ENCODE peak calls at places on chromosomes 3 and 15, in four cellular contexts. J is cardiac muscle cell; L is right lobe of liver; M is CD8-positive, alpha-beta T cell. I is an unnamed sample.

GRCh38 chr15:72827216-72827615 is 43.7 kb upstream of the ADPGK start:
- DNase-seq in M (no peak), L (no peak), J (no peak), I (no peak)

GRCh38 chr3:138199847-138200246 is 12.7 kb downstream of the ARMC8 start:
- DNase-seq in L (no peak), J (no peak), M (no peak), I (no peak)

GRCh38 chr3:94082412-94082937 is 19.6 kb downstream of the NSUN3 start:
- DNase-seq in M (no peak), J (no peak), L (no peak), I (no peak)

GRCh38 chr3:147398841-147399534 is 7.4 kb downstream of the ZIC4 start:
- DNase-seq in J (no peak), L (no peak), M (no peak), I (no peak)

GRCh38 chr3:150449169-150449721 is 41.1 kb downstream of the TSC22D2 start:
- DNase-seq in J (no peak), M (no peak), L (no peak), I (no peak)

GRCh38 chr3:150261958-150262357 is 146.1 kb upstream of the TSC22D2 start:
- DNase-seq in L (no peak), J (no peak), M (no peak), I (no peak)

GRCh38 chr15:99385865-99386264 is 134.6 kb downstream of the LRRC28 start:
- DNase-seq in M (no peak), J (peak; percentile 12), L (peak; percentile 88), I (no peak)

GRCh38 chr3:124650798-124651197 is 79.5 kb upstream of the UMPS start:
- DNase-seq in M (no peak), L (no peak), J (no peak), I (no peak)

GRCh38 chr3:7917443-7918151 is 584.0 kb upstream of the LMCD1 start:
- DNase-seq in J (no peak), M (no peak), L (no peak), I (no peak)

GRCh38 chr3:153165211-153165815 is 3.3 kb downstream of the RAP2B start:
- DNase-seq in M (no peak), J (no peak), L (no peak), I (no peak)

GRCh38 chr15:60871731-60872130 is 357.4 kb downstream of the RORA start:
- DNase-seq in J (no peak), M (no peak), L (no peak), I (no peak)

GRCh38 chr3:87503901-87504498 is 227.6 kb upstream of the POU1F1 start:
- DNase-seq in M (no peak), J (peak; percentile 59), L (no peak), I (no peak)

GRCh38 chr15:51494411-51495314 is 127.9 kb downstream of the DMXL2 start:
- DNase-seq in M (no peak), L (no peak), J (no peak), I (no peak)

GRCh38 chr3:44642337-44642736 is 6.2 kb upstream of the ZNF35 start:
- DNase-seq in M (no peak), J (no peak), L (no peak), I (no peak)

GRCh38 chr3:164465172-164465571 is 613.1 kb downstream of the SI start:
- DNase-seq in L (no peak), M (no peak), J (no peak), I (no peak)

GRCh38 chr3:65888980-65889706 is 149.6 kb downstream of the MAGI1 start:
- DNase-seq in L (no peak), M (no peak), J (no peak), I (no peak)

GRCh38 chr3:9862391-9863235 is 17.4 kb downstream of the CIDEC start:
- DNase-seq in L (peak; percentile 74), J (peak; percentile 82), M (no peak), I (no peak)

GRCh38 chr3:149180057-149180573 is 41.5 kb downstream of the CP start:
- DNase-seq in L (no peak), J (no peak), M (no peak), I (no peak)

GRCh38 chr3:7074217-7074616 is 213.3 kb downstream of the GRM7 start:
- DNase-seq in L (no peak), M (no peak), J (no peak), I (no peak)

GRCh38 chr3:43647331-43648166 is 25.7 kb upstream of the ANO10 start:
- DNase-seq in L (no peak), J (no peak), M (no peak), I (no peak)

GRCh38 chr3:40741729-40742128 is 217.0 kb downstream of the ZNF621 start:
- DNase-seq in L (no peak), J (no peak), M (no peak), I (no peak)

DNA sequence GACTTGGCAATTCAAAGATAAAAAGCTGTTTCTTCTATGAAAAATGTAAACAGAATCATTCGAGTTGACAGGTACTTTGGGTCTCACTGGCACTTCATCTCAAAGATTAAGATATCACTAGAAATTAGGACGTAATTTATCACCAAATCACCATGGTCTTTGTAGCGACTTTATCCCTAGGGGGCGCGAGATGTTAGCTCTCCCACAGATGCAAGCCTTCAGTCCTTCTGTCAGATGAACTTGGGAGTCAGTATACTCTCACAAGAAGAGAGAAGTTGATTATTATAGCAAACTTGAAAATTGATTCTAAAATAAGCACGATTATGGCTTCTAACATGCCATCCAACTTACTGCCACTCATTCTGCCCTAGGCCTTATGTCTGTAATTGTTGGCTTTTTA is 150.3 kb downstream of the ALCAM start:
- DNase-seq in J (peak; percentile 40), L (no peak), M (no peak), I (no peak)
- TF ChIP-seq CTCF in J (peak; percentile 49), L (no peak), M (no peak), I (peak; percentile 41)

DNA sequence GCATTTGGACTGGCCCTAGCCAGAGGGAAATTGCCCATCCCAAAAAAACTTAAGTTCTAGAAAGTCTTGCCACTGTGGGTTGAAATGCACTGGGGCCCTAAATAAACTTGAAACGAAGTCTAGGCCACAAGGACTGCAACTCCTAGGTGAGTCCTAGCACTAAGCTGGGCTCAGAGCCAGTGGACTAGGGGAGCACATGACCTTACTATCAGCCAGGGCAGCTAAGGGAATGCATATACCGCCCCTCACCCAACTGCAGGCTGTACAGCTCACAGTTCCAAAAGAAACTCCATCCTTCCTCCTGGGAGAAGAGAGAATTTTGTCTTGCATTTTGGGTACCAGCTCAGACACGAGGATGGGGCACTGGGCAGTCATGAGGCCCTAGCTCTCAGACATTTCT is 23.6 kb upstream of the TEX55 start:
- DNase-seq in L (no peak), J (no peak), M (no peak), I (no peak)
- TF ChIP-seq CTCF in L (no peak), J (no peak), M (no peak), I (no peak)

GRCh38 chr3:71067977-71068376 is 515.6 kb downstream of the FOXP1 start:
- DNase-seq in M (no peak), J (no peak), L (no peak), I (no peak)

GRCh38 chr3:71066849-71067261 is 516.7 kb downstream of the FOXP1 start:
- DNase-seq in M (no peak), J (no peak), L (no peak), I (no peak)

GRCh38 chr3:71072288-71072687 is 511.2 kb downstream of the FOXP1 start:
- DNase-seq in M (no peak), J (no peak), L (no peak), I (no peak)

GRCh38 chr3:71070497-71071465 is 512.7 kb downstream of the FOXP1 start:
- DNase-seq in M (no peak), L (no peak), J (no peak), I (no peak)

GRCh38 chr3:71069797-71070196 is 513.7 kb downstream of the FOXP1 start:
- DNase-seq in J (peak; percentile 33), L (no peak), M (peak; percentile 61), I (no peak)
- TF ChIP-seq CTCF in J (peak; percentile 57), L (peak; percentile 57), M (peak; percentile 67), I (peak; percentile 76)

GRCh38 chr3:36868614-36869436 is 76.0 kb downstream of the TRANK1 start:
- DNase-seq in J (peak; percentile 72), M (no peak), L (no peak), I (no peak)

GRCh38 chr3:36867810-36868209 is 77.0 kb downstream of the TRANK1 start:
- DNase-seq in M (no peak), J (peak; percentile 31), L (no peak), I (no peak)

GRCh38 chr3:36874351-36874874 is 70.4 kb downstream of the TRANK1 start:
- DNase-seq in L (no peak), J (no peak), M (no peak), I (no peak)

GRCh38 chr3:36875397-36875796 is 69.5 kb downstream of the TRANK1 start:
- DNase-seq in L (no peak), J (no peak), M (no peak), I (no peak)

DNA sequence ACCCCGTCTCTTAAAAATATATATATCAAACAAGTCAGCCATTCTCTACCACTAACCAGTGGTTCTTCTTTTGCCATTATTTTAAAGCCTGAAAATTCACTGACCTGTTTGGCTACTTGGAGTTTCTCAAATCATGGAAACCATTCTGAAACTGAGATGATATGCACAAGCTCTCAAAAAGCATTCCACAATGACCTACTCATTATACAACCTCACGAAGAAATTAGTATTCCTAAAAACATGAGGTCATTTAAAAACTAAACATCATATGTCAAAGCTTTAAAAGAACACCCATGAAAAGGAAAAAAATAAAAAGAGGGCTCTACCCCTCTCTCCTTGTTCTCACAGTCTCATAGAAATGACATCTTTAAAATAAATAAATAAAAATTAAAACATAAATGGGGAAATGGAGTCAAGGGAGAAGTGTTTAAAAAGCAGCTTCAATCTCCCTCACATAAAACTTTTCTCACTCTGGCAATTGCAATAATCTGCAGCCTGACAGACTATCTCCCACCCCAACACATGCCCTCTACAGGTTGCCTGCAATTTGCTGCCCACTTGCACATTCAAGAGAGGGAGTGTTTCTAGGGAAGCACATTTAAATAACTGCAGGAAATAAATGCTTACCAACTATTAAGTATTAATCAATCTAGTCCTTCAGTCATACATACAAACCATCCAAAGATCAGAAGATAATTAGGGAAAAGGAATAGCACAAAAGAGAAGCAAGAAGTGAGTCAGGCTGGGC is 73.3 kb downstream of the TRANK1 start:
- DNase-seq in J (no peak), L (no peak), M (no peak), I (no peak)
- TF ChIP-seq CTCF in J (no peak), L (no peak), M (no peak), I (no peak)

GRCh38 chr3:122680381-122681293 is at the start of gene PARP14:
- DNase-seq in M (peak; percentile 54), J (peak; percentile 52), L (peak; percentile 85), I (no peak)
- TF ChIP-seq CTCF in M (no peak), J (no peak), L (no peak), I (peak; percentile 40)

GRCh38 chr15:70064441-70064840 is 33.3 kb downstream of the TLE3 start:
- DNase-seq in M (no peak), J (no peak), L (no peak), I (no peak)
- TF ChIP-seq CTCF in M (no peak), J (no peak), L (no peak), I (no peak)

GRCh38 chr15:96053039-96054021 is 277.2 kb upstream of the NR2F2 start:
- DNase-seq in M (no peak), L (peak; percentile 75), J (peak; percentile 93), I (peak; percentile 88)
- TF ChIP-seq CTCF in M (no peak), L (no peak), J (no peak), I (no peak)